ENCODE peak calls at places on chromosomes 4 and X, in four cellular contexts. One of them, this sample, is unnamed.

GRCh38 chrX:132491191-132491590 is 2.4 kb upstream of the MBNL3 start:
- DNase-seq in K562: no peak
- DNase-seq in sigmoid colon: no peak
- DNase-seq in astrocyte of the spinal cord: no peak
- DNase-seq in this sample: no peak

GRCh38 chrX:16665089-16665488 is 15.1 kb downstream of the S100G start:
- DNase-seq in sigmoid colon: no peak
- DNase-seq in K562: no peak
- DNase-seq in astrocyte of the spinal cord: peak
- DNase-seq in this sample: peak

GRCh38 chrX:68808686-68809357 is 20.0 kb upstream of the EFNB1 start:
- DNase-seq in K562: peak
- DNase-seq in astrocyte of the spinal cord: peak
- DNase-seq in sigmoid colon: no peak
- DNase-seq in this sample: peak

GRCh38 chr4:15118281-15118680 is 116.0 kb downstream of the CPEB2 start:
- DNase-seq in astrocyte of the spinal cord: peak
- DNase-seq in sigmoid colon: no peak
- DNase-seq in K562: no peak
- DNase-seq in this sample: peak

GRCh38 chr4:6986067-6986780 is 56.9 kb upstream of the TADA2B start:
- DNase-seq in K562: peak
- DNase-seq in astrocyte of the spinal cord: peak
- DNase-seq in sigmoid colon: peak
- DNase-seq in this sample: peak

GRCh38 chrX:113644426-113644825 is 803.8 kb upstream of the AMOT start:
- DNase-seq in K562: no peak
- DNase-seq in astrocyte of the spinal cord: peak
- DNase-seq in sigmoid colon: no peak
- DNase-seq in this sample: no peak

GRCh38 chrX:133402830-133403625 is 12.3 kb downstream of the GPC4 start:
- DNase-seq in sigmoid colon: no peak
- DNase-seq in astrocyte of the spinal cord: peak
- DNase-seq in K562: no peak
- DNase-seq in this sample: no peak

GRCh38 chr4:46820154-46820553 is 88.9 kb downstream of the COX7B2 start:
- DNase-seq in K562: no peak
- DNase-seq in sigmoid colon: no peak
- DNase-seq in astrocyte of the spinal cord: no peak
- DNase-seq in this sample: no peak

GRCh38 chr4:7192252-7193039 is at the start of gene SORCS2:
- DNase-seq in sigmoid colon: peak
- DNase-seq in K562: peak
- DNase-seq in astrocyte of the spinal cord: peak
- DNase-seq in this sample: peak

GRCh38 chrX:150582338-150582948 is 14.0 kb downstream of the MTM1 start:
- DNase-seq in K562: no peak
- DNase-seq in astrocyte of the spinal cord: no peak
- DNase-seq in sigmoid colon: no peak
- DNase-seq in this sample: no peak

GRCh38 chr4:26484032-26484515 is 6.2 kb downstream of the CCKAR start:
- DNase-seq in astrocyte of the spinal cord: no peak
- DNase-seq in K562: no peak
- DNase-seq in sigmoid colon: peak
- DNase-seq in this sample: no peak

GRCh38 chr4:24642941-24643628 is 58.7 kb upstream of the DHX15 start:
- DNase-seq in astrocyte of the spinal cord: peak
- DNase-seq in sigmoid colon: no peak
- DNase-seq in K562: no peak
- DNase-seq in this sample: peak

GRCh38 chrX:123424546-123424945 is 240.5 kb downstream of the GRIA3 start:
- DNase-seq in K562: no peak
- DNase-seq in sigmoid colon: no peak
- DNase-seq in astrocyte of the spinal cord: peak
- DNase-seq in this sample: peak

GRCh38 chrX:68666580-68666979 is 19.1 kb downstream of the STARD8 start:
- DNase-seq in sigmoid colon: no peak
- DNase-seq in astrocyte of the spinal cord: no peak
- DNase-seq in K562: no peak
- DNase-seq in this sample: no peak

GRCh38 chr4:80184053-80184790 is 13.1 kb upstream of the PRDM8 start:
- DNase-seq in K562: no peak
- DNase-seq in astrocyte of the spinal cord: peak
- DNase-seq in sigmoid colon: peak
- DNase-seq in this sample: peak

GRCh38 chrX:129323115-129323514 is 200.2 kb downstream of the SMARCA1 start:
- DNase-seq in astrocyte of the spinal cord: peak
- DNase-seq in sigmoid colon: no peak
- DNase-seq in K562: no peak
- DNase-seq in this sample: peak

GRCh38 chr4:75561789-75562188 is 5.9 kb downstream of the ODAPH start:
- DNase-seq in sigmoid colon: no peak
- DNase-seq in K562: peak
- DNase-seq in astrocyte of the spinal cord: no peak
- DNase-seq in this sample: peak

GRCh38 chr4:122044496-122044895 is 92.6 kb upstream of the TRPC3 start:
- DNase-seq in K562: no peak
- DNase-seq in sigmoid colon: no peak
- DNase-seq in astrocyte of the spinal cord: no peak
- DNase-seq in this sample: peak

GRCh38 chr4:143555676-143556075 is 42.2 kb downstream of the SMARCA5 start:
- DNase-seq in K562: no peak
- DNase-seq in astrocyte of the spinal cord: no peak
- DNase-seq in sigmoid colon: no peak
- DNase-seq in this sample: peak

GRCh38 chr4:111213520-111213919 is 590.6 kb upstream of the PITX2 start:
- DNase-seq in K562: no peak
- DNase-seq in sigmoid colon: no peak
- DNase-seq in astrocyte of the spinal cord: no peak
- DNase-seq in this sample: no peak

GRCh38 chr4:10716163-10716562 is 31.6 kb upstream of the CLNK start:
- DNase-seq in sigmoid colon: no peak
- DNase-seq in K562: no peak
- DNase-seq in astrocyte of the spinal cord: peak
- DNase-seq in this sample: peak

GRCh38 chrX:14694631-14695030 is 165.3 kb downstream of the GLRA2 start:
- DNase-seq in sigmoid colon: no peak
- DNase-seq in astrocyte of the spinal cord: peak
- DNase-seq in K562: no peak
- DNase-seq in this sample: peak

GRCh38 chr4:34108456-34108855 is 2135.9 kb downstream of the ARAP2 start:
- DNase-seq in K562: no peak
- DNase-seq in sigmoid colon: no peak
- DNase-seq in astrocyte of the spinal cord: peak
- DNase-seq in this sample: peak

GRCh38 chrX:20026278-20026677 is 35.4 kb upstream of the BCLAF3 start:
- DNase-seq in sigmoid colon: no peak
- DNase-seq in K562: no peak
- DNase-seq in astrocyte of the spinal cord: peak
- DNase-seq in this sample: peak

GRCh38 chrX:69424161-69424560 is 80.0 kb upstream of the NALF2 start:
- DNase-seq in sigmoid colon: no peak
- DNase-seq in K562: peak
- DNase-seq in astrocyte of the spinal cord: peak
- DNase-seq in this sample: peak

GRCh38 chrX:43685221-43685620 is 29.1 kb downstream of the MAOA start:
- DNase-seq in astrocyte of the spinal cord: no peak
- DNase-seq in sigmoid colon: no peak
- DNase-seq in K562: no peak
- DNase-seq in this sample: no peak

GRCh38 chr4:1451106-1451751 is 45.0 kb upstream of the NKX1-1 start:
- DNase-seq in sigmoid colon: no peak
- DNase-seq in astrocyte of the spinal cord: no peak
- DNase-seq in K562: no peak
- DNase-seq in this sample: no peak

GRCh38 chrX:33906971-33907370 is 225.1 kb downstream of the FAM47A start:
- DNase-seq in astrocyte of the spinal cord: no peak
- DNase-seq in K562: no peak
- DNase-seq in sigmoid colon: no peak
- DNase-seq in this sample: no peak

GRCh38 chr4:81491943-81492342 is 20.2 kb upstream of the RASGEF1B start:
- DNase-seq in K562: no peak
- DNase-seq in astrocyte of the spinal cord: peak
- DNase-seq in sigmoid colon: no peak
- DNase-seq in this sample: peak

GRCh38 chrX:20437678-20438077 is 171.0 kb upstream of the RPS6KA3 start:
- DNase-seq in K562: no peak
- DNase-seq in sigmoid colon: no peak
- DNase-seq in astrocyte of the spinal cord: no peak
- DNase-seq in this sample: peak

GRCh38 chr4:55183926-55184599 is 58.7 kb upstream of the KDR start:
- DNase-seq in K562: no peak
- DNase-seq in astrocyte of the spinal cord: peak
- DNase-seq in sigmoid colon: no peak
- DNase-seq in this sample: peak

GRCh38 chr4:158197194-158197593 is 13.1 kb upstream of the TMEM144 start:
- DNase-seq in sigmoid colon: no peak
- DNase-seq in K562: no peak
- DNase-seq in astrocyte of the spinal cord: no peak
- DNase-seq in this sample: no peak

GRCh38 chr4:158201310-158201709 is 9.0 kb upstream of the TMEM144 start:
- DNase-seq in sigmoid colon: no peak
- DNase-seq in K562: peak
- DNase-seq in astrocyte of the spinal cord: no peak
- DNase-seq in this sample: peak

GRCh38 chr4:158200214-158200613 is 10.1 kb upstream of the TMEM144 start:
- DNase-seq in astrocyte of the spinal cord: no peak
- DNase-seq in sigmoid colon: no peak
- DNase-seq in K562: no peak
- DNase-seq in this sample: no peak

GRCh38 chr4:158203929-158204328 is 6.4 kb upstream of the TMEM144 start:
- DNase-seq in sigmoid colon: no peak
- DNase-seq in astrocyte of the spinal cord: no peak
- DNase-seq in K562: no peak
- DNase-seq in this sample: no peak

GRCh38 chr4:158202475-158202874 is 7.8 kb upstream of the TMEM144 start:
- DNase-seq in K562: no peak
- DNase-seq in sigmoid colon: no peak
- DNase-seq in astrocyte of the spinal cord: no peak
- DNase-seq in this sample: no peak
- H3K4me3 ChIP-seq in K562: no peak
- H3K4me3 ChIP-seq in sigmoid colon: no peak
- H3K4me3 ChIP-seq in astrocyte of the spinal cord: no peak
- H3K4me3 ChIP-seq in this sample: no peak

DNA sequence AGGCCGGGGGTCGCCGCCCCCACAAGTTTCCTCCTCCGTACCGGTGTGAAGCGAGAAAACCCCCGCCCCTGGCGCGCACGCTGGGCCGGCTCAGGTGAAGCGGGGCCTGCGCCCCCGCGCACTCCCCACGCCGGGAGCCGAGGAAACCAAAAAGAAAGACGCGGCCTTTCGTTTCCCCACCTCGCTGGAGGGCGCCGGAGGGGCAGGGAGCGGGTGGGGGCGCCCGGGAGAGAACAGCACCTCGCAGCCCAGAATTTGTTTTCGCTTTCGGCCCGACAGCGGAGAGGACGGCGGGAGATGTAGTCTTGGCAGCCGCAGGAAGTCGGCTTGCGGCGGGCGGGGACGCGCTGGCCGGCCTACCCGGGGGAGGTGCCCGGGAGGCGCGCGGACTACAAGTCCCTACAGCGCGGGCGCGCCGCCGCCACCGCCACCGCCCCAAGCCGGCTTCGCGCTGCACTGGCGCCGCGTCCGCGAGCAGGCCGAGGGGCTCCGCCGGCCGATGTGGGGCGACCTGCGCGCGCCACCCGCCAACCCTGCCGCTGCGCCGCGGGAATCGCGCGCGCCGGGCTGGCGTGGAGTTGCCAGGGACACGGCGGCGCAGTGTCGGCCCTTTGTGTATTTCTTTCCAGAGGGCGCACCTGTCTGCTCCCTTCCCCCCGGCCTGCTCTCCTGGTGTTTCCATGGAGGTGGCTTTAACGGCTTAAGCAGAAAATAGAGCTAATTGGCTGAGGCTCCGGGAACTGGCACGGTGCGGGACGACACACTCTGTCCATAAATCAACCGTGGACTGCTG is at the start of gene OTUD4:
- DNase-seq in sigmoid colon: peak
- DNase-seq in astrocyte of the spinal cord: peak
- DNase-seq in K562: peak
- DNase-seq in this sample: peak
- TF ChIP-seq CTCF in sigmoid colon: no peak
- TF ChIP-seq CTCF in astrocyte of the spinal cord: peak
- TF ChIP-seq CTCF in K562: peak
- TF ChIP-seq CTCF in this sample: no peak

GRCh38 chr4:39977489-39978377 is at the start of gene PDS5A:
- DNase-seq in sigmoid colon: peak
- DNase-seq in K562: peak
- DNase-seq in astrocyte of the spinal cord: peak
- DNase-seq in this sample: peak

GRCh38 chr4:39978904-39979303 is 1.2 kb upstream of the PDS5A start:
- DNase-seq in sigmoid colon: no peak
- DNase-seq in K562: no peak
- DNase-seq in astrocyte of the spinal cord: no peak
- DNase-seq in this sample: no peak

GRCh38 chr4:39976945-39977488 is 694 bp downstream of the PDS5A start:
- DNase-seq in astrocyte of the spinal cord: peak
- DNase-seq in sigmoid colon: peak
- DNase-seq in K562: no peak
- DNase-seq in this sample: peak

GRCh38 chr4:39976141-39976944 is 1.4 kb downstream of the PDS5A start:
- DNase-seq in astrocyte of the spinal cord: peak
- DNase-seq in sigmoid colon: peak
- DNase-seq in K562: peak
- DNase-seq in this sample: peak

GRCh38 chr4:39978378-39978775 is 666 bp upstream of the PDS5A start:
- DNase-seq in K562: no peak
- DNase-seq in astrocyte of the spinal cord: no peak
- DNase-seq in sigmoid colon: no peak
- DNase-seq in this sample: no peak
- H3K4me3 ChIP-seq in K562: peak
- H3K4me3 ChIP-seq in astrocyte of the spinal cord: peak
- H3K4me3 ChIP-seq in sigmoid colon: peak
- H3K4me3 ChIP-seq in this sample: peak

DNA sequence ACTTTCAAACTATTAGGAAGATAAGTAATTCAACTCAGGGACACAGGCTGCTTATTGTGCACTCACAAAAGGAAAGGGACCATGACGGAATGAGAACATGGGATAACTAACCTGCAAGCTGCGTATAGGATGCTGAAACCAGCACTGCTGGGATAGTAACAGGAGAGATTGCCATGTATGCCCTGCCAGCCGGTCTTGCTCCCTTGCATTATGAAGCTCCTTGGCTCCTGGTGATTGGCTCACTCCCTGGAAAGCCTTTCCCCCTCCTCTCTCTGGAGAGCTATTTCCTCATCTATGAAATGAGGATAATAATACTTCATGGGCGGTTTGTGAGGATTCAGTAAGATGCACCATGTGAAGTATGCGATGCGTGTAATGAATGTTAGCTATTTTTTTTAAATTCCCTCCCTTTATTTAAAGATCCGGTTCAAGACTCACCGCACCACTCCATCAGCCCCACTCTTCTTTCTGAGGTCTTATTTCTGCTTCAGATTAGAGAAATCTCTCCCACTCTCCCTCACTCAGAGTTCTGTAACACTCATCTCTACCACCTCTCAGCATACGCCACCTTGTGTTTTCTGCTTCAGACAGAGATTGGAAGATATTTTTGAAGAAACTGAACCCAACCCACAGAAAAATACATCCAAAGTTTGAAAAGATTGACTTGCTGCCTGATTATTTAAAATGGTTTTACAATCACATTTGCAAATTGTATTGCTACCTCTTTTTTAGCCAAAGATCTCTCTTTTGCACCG is 18.4 kb downstream of the MSMO1 start:
- DNase-seq in astrocyte of the spinal cord: peak
- DNase-seq in sigmoid colon: no peak
- DNase-seq in K562: no peak
- DNase-seq in this sample: no peak
- TF ChIP-seq CTCF in astrocyte of the spinal cord: peak
- TF ChIP-seq CTCF in sigmoid colon: no peak
- TF ChIP-seq CTCF in K562: no peak
- TF ChIP-seq CTCF in this sample: no peak

This sample was measured in choroid plexus epithelial cell.